ENCODE peak calls at places on chromosomes 16 and 17, in ten cellular contexts. One of them, this sample, is unnamed.

GRCh38 chr17:17204041-17204591 is 2.0 kb downstream of the PLD6 start:
- DNase-seq in effector CD8-positive, alpha-beta T cell: no peak
- DNase-seq in T47D: peak; percentile 25
- DNase-seq in T-helper 17 cell: no peak
- DNase-seq in NCI-H1092 treated with DMSO at 0.1 percent for 48 hours: no peak
- DNase-seq in AG20443: no peak
- DNase-seq in A673: no peak
- DNase-seq in epithelial cell of esophagus: no peak
- DNase-seq in activated CD4-positive, alpha-beta T cell treated with anti-CD3 and anti-CD28 coated beads for 24 hours: no peak
- DNase-seq in GM13977: no peak
- DNase-seq in this sample: no peak

GRCh38 chr17:6077746-6078145 is 7.6 kb downstream of the WSCD1 start:
- DNase-seq in effector CD8-positive, alpha-beta T cell: no peak
- DNase-seq in T47D: no peak
- DNase-seq in T-helper 17 cell: no peak
- DNase-seq in NCI-H1092 treated with DMSO at 0.1 percent for 48 hours: no peak
- DNase-seq in AG20443: no peak
- DNase-seq in A673: no peak
- DNase-seq in epithelial cell of esophagus: no peak
- DNase-seq in activated CD4-positive, alpha-beta T cell treated with anti-CD3 and anti-CD28 coated beads for 24 hours: no peak
- DNase-seq in GM13977: no peak
- DNase-seq in this sample: no peak

GRCh38 chr17:11330871-11331270 is 89.9 kb downstream of the SHISA6 start:
- DNase-seq in effector CD8-positive, alpha-beta T cell: no peak
- DNase-seq in T47D: no peak
- DNase-seq in T-helper 17 cell: no peak
- DNase-seq in NCI-H1092 treated with DMSO at 0.1 percent for 48 hours: no peak
- DNase-seq in AG20443: no peak
- DNase-seq in A673: peak; percentile 95
- DNase-seq in epithelial cell of esophagus: no peak
- DNase-seq in activated CD4-positive, alpha-beta T cell treated with anti-CD3 and anti-CD28 coated beads for 24 hours: no peak
- DNase-seq in GM13977: no peak
- DNase-seq in this sample: no peak

GRCh38 chr16:28303132-28303531 is 10.8 kb downstream of the SBK1 start:
- DNase-seq in effector CD8-positive, alpha-beta T cell: no peak
- DNase-seq in T47D: no peak
- DNase-seq in T-helper 17 cell: no peak
- DNase-seq in NCI-H1092 treated with DMSO at 0.1 percent for 48 hours: no peak
- DNase-seq in AG20443: no peak
- DNase-seq in A673: no peak
- DNase-seq in epithelial cell of esophagus: no peak
- DNase-seq in activated CD4-positive, alpha-beta T cell treated with anti-CD3 and anti-CD28 coated beads for 24 hours: no peak
- DNase-seq in GM13977: no peak
- DNase-seq in this sample: no peak

GRCh38 chr17:19328441-19329061 is 34.0 kb downstream of the B9D1 start:
- DNase-seq in effector CD8-positive, alpha-beta T cell: no peak
- DNase-seq in T47D: no peak
- DNase-seq in T-helper 17 cell: no peak
- DNase-seq in NCI-H1092 treated with DMSO at 0.1 percent for 48 hours: no peak
- DNase-seq in AG20443: no peak
- DNase-seq in A673: no peak
- DNase-seq in epithelial cell of esophagus: no peak
- DNase-seq in activated CD4-positive, alpha-beta T cell treated with anti-CD3 and anti-CD28 coated beads for 24 hours: no peak
- DNase-seq in GM13977: no peak
- DNase-seq in this sample: no peak

GRCh38 chr17:32549559-32549958 is 62.8 kb downstream of the CDK5R1 start:
- DNase-seq in effector CD8-positive, alpha-beta T cell: no peak
- DNase-seq in T47D: no peak
- DNase-seq in T-helper 17 cell: no peak
- DNase-seq in NCI-H1092 treated with DMSO at 0.1 percent for 48 hours: no peak
- DNase-seq in AG20443: no peak
- DNase-seq in A673: no peak
- DNase-seq in epithelial cell of esophagus: no peak
- DNase-seq in activated CD4-positive, alpha-beta T cell treated with anti-CD3 and anti-CD28 coated beads for 24 hours: no peak
- DNase-seq in GM13977: no peak
- DNase-seq in this sample: no peak

GRCh38 chr17:74446551-74447500 is 14.9 kb downstream of the GPRC5C start:
- DNase-seq in effector CD8-positive, alpha-beta T cell: no peak
- DNase-seq in T47D: no peak
- DNase-seq in T-helper 17 cell: no peak
- DNase-seq in NCI-H1092 treated with DMSO at 0.1 percent for 48 hours: no peak
- DNase-seq in AG20443: no peak
- DNase-seq in A673: no peak
- DNase-seq in epithelial cell of esophagus: no peak
- DNase-seq in activated CD4-positive, alpha-beta T cell treated with anti-CD3 and anti-CD28 coated beads for 24 hours: no peak
- DNase-seq in GM13977: peak; percentile 72
- DNase-seq in this sample: no peak

GRCh38 chr16:22989598-22989997 is 159.7 kb downstream of the USP31 start:
- DNase-seq in effector CD8-positive, alpha-beta T cell: no peak
- DNase-seq in T47D: no peak
- DNase-seq in T-helper 17 cell: no peak
- DNase-seq in NCI-H1092 treated with DMSO at 0.1 percent for 48 hours: no peak
- DNase-seq in AG20443: no peak
- DNase-seq in A673: no peak
- DNase-seq in epithelial cell of esophagus: no peak
- DNase-seq in activated CD4-positive, alpha-beta T cell treated with anti-CD3 and anti-CD28 coated beads for 24 hours: no peak
- DNase-seq in GM13977: no peak
- DNase-seq in this sample: no peak

GRCh38 chr17:29133146-29133713 is 47.0 kb downstream of the MYO18A start:
- DNase-seq in effector CD8-positive, alpha-beta T cell: no peak
- DNase-seq in T47D: no peak
- DNase-seq in T-helper 17 cell: no peak
- DNase-seq in NCI-H1092 treated with DMSO at 0.1 percent for 48 hours: no peak
- DNase-seq in AG20443: peak; percentile 87
- DNase-seq in A673: no peak
- DNase-seq in epithelial cell of esophagus: no peak
- DNase-seq in activated CD4-positive, alpha-beta T cell treated with anti-CD3 and anti-CD28 coated beads for 24 hours: no peak
- DNase-seq in GM13977: no peak
- DNase-seq in this sample: peak; percentile 85

GRCh38 chr17:19567216-19568015 is 33.8 kb downstream of the SLC47A1 start:
- DNase-seq in effector CD8-positive, alpha-beta T cell: no peak
- DNase-seq in T47D: no peak
- DNase-seq in T-helper 17 cell: no peak
- DNase-seq in NCI-H1092 treated with DMSO at 0.1 percent for 48 hours: no peak
- DNase-seq in AG20443: no peak
- DNase-seq in A673: no peak
- DNase-seq in epithelial cell of esophagus: no peak
- DNase-seq in activated CD4-positive, alpha-beta T cell treated with anti-CD3 and anti-CD28 coated beads for 24 hours: no peak
- DNase-seq in GM13977: no peak
- DNase-seq in this sample: no peak

GRCh38 chr16:54398986-54399385 is 112.4 kb upstream of the IRX3 start:
- DNase-seq in effector CD8-positive, alpha-beta T cell: no peak
- DNase-seq in T47D: no peak
- DNase-seq in T-helper 17 cell: no peak
- DNase-seq in NCI-H1092 treated with DMSO at 0.1 percent for 48 hours: no peak
- DNase-seq in AG20443: no peak
- DNase-seq in A673: no peak
- DNase-seq in epithelial cell of esophagus: no peak
- DNase-seq in activated CD4-positive, alpha-beta T cell treated with anti-CD3 and anti-CD28 coated beads for 24 hours: no peak
- DNase-seq in GM13977: no peak
- DNase-seq in this sample: no peak

GRCh38 chr16:85586360-85587145 is 26.6 kb upstream of the GSE1 start:
- DNase-seq in effector CD8-positive, alpha-beta T cell: no peak
- DNase-seq in T47D: no peak
- DNase-seq in T-helper 17 cell: no peak
- DNase-seq in NCI-H1092 treated with DMSO at 0.1 percent for 48 hours: peak; percentile 67
- DNase-seq in AG20443: peak; percentile 67
- DNase-seq in A673: no peak
- DNase-seq in epithelial cell of esophagus: no peak
- DNase-seq in activated CD4-positive, alpha-beta T cell treated with anti-CD3 and anti-CD28 coated beads for 24 hours: no peak
- DNase-seq in GM13977: no peak
- DNase-seq in this sample: peak; percentile 66

GRCh38 chr17:62824290-62825135 is 16.4 kb upstream of the MARCHF10 start:
- DNase-seq in effector CD8-positive, alpha-beta T cell: no peak
- DNase-seq in T47D: no peak
- DNase-seq in T-helper 17 cell: no peak
- DNase-seq in NCI-H1092 treated with DMSO at 0.1 percent for 48 hours: no peak
- DNase-seq in AG20443: peak; percentile 87
- DNase-seq in A673: no peak
- DNase-seq in epithelial cell of esophagus: peak; percentile 97
- DNase-seq in activated CD4-positive, alpha-beta T cell treated with anti-CD3 and anti-CD28 coated beads for 24 hours: no peak
- DNase-seq in GM13977: no peak
- DNase-seq in this sample: peak; percentile 93

GRCh38 chr16:30122621-30123160 is 329 bp downstream of the MAPK3 start:
- DNase-seq in effector CD8-positive, alpha-beta T cell: no peak
- DNase-seq in T47D: no peak
- DNase-seq in T-helper 17 cell: peak; percentile 27
- DNase-seq in NCI-H1092 treated with DMSO at 0.1 percent for 48 hours: no peak
- DNase-seq in AG20443: no peak
- DNase-seq in A673: peak; percentile 23
- DNase-seq in epithelial cell of esophagus: no peak
- DNase-seq in activated CD4-positive, alpha-beta T cell treated with anti-CD3 and anti-CD28 coated beads for 24 hours: no peak
- DNase-seq in GM13977: peak; percentile 45
- DNase-seq in this sample: peak; percentile 15

GRCh38 chr17:77771998-77772397 is 186.5 kb upstream of the TNRC6C start:
- DNase-seq in effector CD8-positive, alpha-beta T cell: no peak
- DNase-seq in T47D: no peak
- DNase-seq in T-helper 17 cell: no peak
- DNase-seq in NCI-H1092 treated with DMSO at 0.1 percent for 48 hours: no peak
- DNase-seq in AG20443: no peak
- DNase-seq in A673: no peak
- DNase-seq in epithelial cell of esophagus: no peak
- DNase-seq in activated CD4-positive, alpha-beta T cell treated with anti-CD3 and anti-CD28 coated beads for 24 hours: no peak
- DNase-seq in GM13977: no peak
- DNase-seq in this sample: no peak

GRCh38 chr17:48198950-48199541 is 91.5 kb downstream of the SNX11 start:
- DNase-seq in effector CD8-positive, alpha-beta T cell: no peak
- DNase-seq in T47D: peak; percentile 32
- DNase-seq in T-helper 17 cell: no peak
- DNase-seq in NCI-H1092 treated with DMSO at 0.1 percent for 48 hours: peak; percentile 32
- DNase-seq in AG20443: no peak
- DNase-seq in A673: no peak
- DNase-seq in epithelial cell of esophagus: no peak
- DNase-seq in activated CD4-positive, alpha-beta T cell treated with anti-CD3 and anti-CD28 coated beads for 24 hours: no peak
- DNase-seq in GM13977: peak; percentile 18
- DNase-seq in this sample: no peak

This sample was measured in AG08395.